ENCODE peak calls at places on chromosomes 4 and X, in eight cellular contexts. O is left ventricle myocardium inferior, U is tibial artery, N is heart right ventricle, B is BE2C, K is cardiac muscle cell, D is mucosa of descending colon, R is endothelial cell of umbilical vein. C is an unnamed sample. For H3K4me1 and H3K9me3, the result is how much of the 10 kb centered on the place peaks cover.

GRCh38 chrX:19761554-19762295 is 125.7 kb downstream of the SH3KBP1 start:
- DNase-seq in B (no peak), N (no peak), R (no peak), U (no peak), D (no peak), K (no peak), O (no peak), C (no peak)

GRCh38 chr4:8911311-8912088 is 39.9 kb upstream of the HMX1 start:
- DNase-seq in O (no peak), K (no peak), U (peak), B (no peak), R (no peak), N (no peak), D (no peak), C (no peak)

GRCh38 chrX:53256446-53257041 is 24.8 kb downstream of the IQSEC2 start:
- DNase-seq in B (no peak), N (no peak), O (no peak), R (no peak), D (no peak), U (no peak), K (no peak), C (no peak)

GRCh38 chr4:73669410-73670183 is 49.4 kb upstream of the RASSF6 start:
- DNase-seq in R (no peak), D (no peak), K (peak), U (no peak), O (no peak), B (no peak), N (no peak), C (no peak)

GRCh38 chr4:6778435-6778834 is 4.1 kb upstream of the KIAA0232 start:
- DNase-seq in K (no peak), R (no peak), O (no peak), D (no peak), B (no peak), U (no peak), N (no peak), C (no peak)

GRCh38 chr4:177485528-177485927 is 43.3 kb upstream of the AGA start:
- DNase-seq in O (no peak), N (no peak), U (no peak), D (no peak), B (no peak), K (peak), R (no peak), C (no peak)

GRCh38 chr4:52407545-52407944 is 251.6 kb downstream of the USP46 start:
- DNase-seq in N (no peak), U (no peak), K (no peak), D (no peak), R (peak), O (no peak), B (no peak), C (no peak)

GRCh38 chr4:182133033-182133432 is 110.2 kb upstream of the TENM3 start:
- DNase-seq in D (no peak), B (no peak), U (no peak), N (no peak), O (no peak), K (no peak), R (no peak), C (no peak)

GRCh38 chr4:15488658-15489470 is 19.2 kb downstream of the CC2D2A start:
- DNase-seq in O (no peak), N (no peak), R (no peak), U (no peak), K (peak), B (no peak), D (no peak), C (no peak)

GRCh38 chrX:131213400-131213799 is 75.7 kb downstream of the IGSF1 start:
- DNase-seq in U (no peak), B (no peak), K (no peak), N (no peak), D (no peak), R (no peak), O (no peak), C (no peak)

GRCh38 chrX:134764202-134764785 is 106.0 kb upstream of the PLAC1 start:
- DNase-seq in R (peak), K (peak), U (no peak), O (no peak), N (no peak), D (no peak), B (no peak), C (no peak)

GRCh38 chrX:102345916-102346315 is 93.9 kb downstream of the NXF2B start:
- DNase-seq in R (peak), D (peak), N (peak), B (peak), U (peak), K (peak), O (peak), C (no peak)

GRCh38 chr4:10456270-10457254 is 664 bp downstream of the ZNF518B start:
- DNase-seq in D (peak), O (peak), B (peak), N (peak), K (peak), R (peak), U (peak), C (no peak)

GRCh38 chr4:168531305-168531704 is 34.5 kb downstream of the PALLD start:
- DNase-seq in O (no peak), D (no peak), R (no peak), B (no peak), U (no peak), N (no peak), K (no peak), C (no peak)

GRCh38 chr4:141669501-141669900 is 33.1 kb downstream of the IL15 start:
- DNase-seq in B (no peak), K (no peak), N (no peak), U (no peak), D (no peak), O (no peak), R (no peak), C (no peak)

GRCh38 chr4:188305690-188306089 is 166.4 kb downstream of the TRIML1 start:
- DNase-seq in N (no peak), O (no peak), U (no peak), D (no peak), B (no peak), K (no peak), R (no peak), C (no peak)

GRCh38 chr4:25928956-25929336 is 14.9 kb downstream of the SMIM20 start:
- DNase-seq in D (no peak), O (no peak), R (peak), K (peak), N (no peak), U (no peak), B (no peak), C (no peak)

DNA sequence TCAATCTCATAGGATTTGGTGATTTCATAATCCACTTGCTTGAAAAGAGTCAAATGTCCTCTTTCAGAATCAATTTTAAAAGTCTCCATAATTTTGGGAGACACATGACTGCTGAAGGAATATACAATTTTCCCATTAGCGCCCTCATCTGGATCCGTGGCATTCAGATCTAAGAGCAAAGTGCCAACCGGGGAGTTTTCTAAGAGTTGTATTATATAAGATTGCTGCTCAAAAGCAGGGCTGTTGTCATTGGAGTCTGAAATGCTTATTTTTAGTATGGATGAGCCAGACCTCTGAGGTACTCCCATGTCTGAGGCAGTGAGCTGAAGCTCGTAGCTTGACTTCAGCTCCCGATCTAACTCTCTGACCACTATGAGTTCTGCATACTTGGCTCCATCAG is 1.2 kb downstream of the PCDH18 start:
- DNase-seq in O (no peak), B (peak), R (no peak), N (peak), U (no peak), D (no peak), K (peak), C (no peak)
- TF ChIP-seq CTCF in O (peak), B (peak), R (no peak), N (peak), U (peak), D (no peak), K (peak), C (peak)

DNA sequence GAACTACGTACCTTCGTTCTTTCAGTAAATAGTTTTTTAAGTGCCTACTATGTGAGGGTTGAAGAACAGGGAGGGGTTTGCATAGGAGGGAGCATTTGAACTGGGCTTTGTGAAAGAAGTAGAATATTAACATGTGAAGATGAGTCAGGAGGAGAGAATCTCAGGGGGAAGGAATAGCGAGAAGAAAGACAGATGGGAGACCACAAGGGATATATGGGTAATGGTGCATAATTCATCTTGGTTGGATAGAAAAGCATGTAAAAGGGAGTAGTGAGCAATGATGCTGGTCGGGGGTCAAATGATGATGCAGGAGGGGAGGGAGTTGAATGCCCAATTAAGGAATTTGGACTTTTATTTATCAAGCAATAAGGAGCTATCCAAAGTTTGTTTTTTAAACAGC is 52.7 kb downstream of the TMEM164 start:
- DNase-seq in D (no peak), B (no peak), U (no peak), R (no peak), O (no peak), N (no peak), K (no peak), C (no peak)
- H3K4me1 ChIP-seq in D (under half), B (under half), U (under half), R (under half), O (under half), N (under half), K (under half), C (under half)

GRCh38 chrX:155682834-155683233 is 70.1 kb upstream of the TMLHE start:
- DNase-seq in D (no peak), N (no peak), B (no peak), R (no peak), O (no peak), U (no peak), K (no peak), C (no peak)
- H3K9me3 ChIP-seq in D (under half), N (under half), B (under half), R (under half), O (under half), U (under half), K (under half), C (under half)

DNA sequence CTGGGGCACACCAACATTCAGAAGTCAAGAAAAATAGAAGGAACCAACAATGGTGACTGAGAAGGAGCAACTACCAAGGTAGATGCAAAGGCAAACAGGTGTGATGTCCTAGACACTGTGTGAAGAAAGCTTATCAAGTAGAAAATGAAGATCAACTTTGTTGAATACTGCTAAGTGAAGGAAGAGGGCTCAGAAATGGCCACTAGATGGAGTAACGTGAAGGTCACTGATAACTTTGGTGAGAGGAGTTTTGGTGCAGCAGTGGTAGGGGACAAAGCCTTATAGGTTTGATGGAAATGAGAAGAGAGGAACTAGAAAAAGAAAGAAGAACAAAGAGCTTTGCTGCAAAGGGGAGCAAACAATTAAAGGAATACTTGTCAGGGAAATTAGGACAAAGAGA is 23.5 kb downstream of the OTC start:
- DNase-seq in N (no peak), U (no peak), O (no peak), K (peak), B (peak), D (no peak), R (peak), C (no peak)
- TF ChIP-seq CTCF in N (peak), U (no peak), O (peak), K (peak), B (peak), D (peak), R (peak), C (peak)

DNA sequence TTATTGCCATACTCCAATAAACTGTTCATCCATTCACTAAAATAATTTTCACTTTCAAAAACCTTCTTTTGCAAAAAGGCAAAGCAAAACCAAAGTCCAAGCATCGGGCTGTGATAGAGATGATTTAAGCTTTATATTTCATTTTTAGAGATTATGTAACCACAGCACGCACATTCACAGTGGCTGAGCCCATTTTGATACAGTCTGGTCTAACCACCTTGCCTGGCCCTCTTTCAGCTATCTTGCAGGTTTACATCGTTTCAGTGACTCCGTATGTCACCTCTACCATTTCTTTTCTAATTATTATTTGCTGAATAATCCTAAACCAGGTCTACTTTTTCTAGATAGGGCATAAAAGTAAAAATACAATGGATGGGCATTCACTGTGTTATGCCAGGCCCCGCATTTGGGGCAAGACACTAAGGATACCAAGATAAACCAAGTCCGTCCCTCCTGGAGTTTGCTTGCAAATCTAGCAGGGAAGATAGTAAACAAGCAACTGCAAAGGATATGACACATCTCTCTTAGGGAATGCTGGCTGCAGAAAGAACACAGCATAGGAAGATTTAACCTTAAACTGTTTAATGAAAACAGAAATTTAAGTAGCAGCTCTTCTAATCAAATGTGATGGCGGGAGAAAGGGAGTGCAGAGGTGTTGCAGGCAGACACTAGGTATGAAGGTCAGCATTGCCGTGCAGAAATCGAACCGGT is 1.7 kb downstream of the CASP3 start:
- DNase-seq in R (peak), O (no peak), K (peak), D (no peak), B (no peak), N (no peak), U (no peak), C (no peak)
- H3K4me1 ChIP-seq in R (half or more), O (half or more), K (under half), D (under half), B (under half), N (half or more), U (half or more), C (half or more)

GRCh38 chr4:96729641-96730040 is 889.7 kb downstream of the PDHA2 start:
- DNase-seq in U (no peak), R (peak), D (no peak), N (no peak), B (no peak), K (peak), O (no peak), C (no peak)
- H3K9me3 ChIP-seq in U (under half), R (under half), D (under half), N (under half), B (under half), K (under half), O (under half), C (under half)

GRCh38 chr4:20679946-20680345 is 20.3 kb upstream of the PACRGL start:
- DNase-seq in K (no peak), N (no peak), B (no peak), U (no peak), O (no peak), D (no peak), R (no peak), C (no peak)

GRCh38 chr4:20687894-20688293 is 12.4 kb upstream of the PACRGL start:
- DNase-seq in B (no peak), N (no peak), U (no peak), O (no peak), R (no peak), K (peak), D (no peak), C (no peak)

GRCh38 chr4:20681263-20681662 is 19.0 kb upstream of the PACRGL start:
- DNase-seq in K (no peak), U (no peak), R (no peak), D (no peak), N (no peak), B (no peak), O (no peak), C (no peak)

GRCh38 chr4:20682853-20683252 is 17.4 kb upstream of the PACRGL start:
- DNase-seq in O (no peak), D (no peak), B (no peak), N (no peak), U (no peak), K (no peak), R (no peak), C (no peak)

GRCh38 chr4:20684852-20685763 is 15.2 kb upstream of the PACRGL start:
- DNase-seq in K (peak), N (no peak), O (no peak), B (no peak), D (no peak), R (peak), U (no peak), C (no peak)
- TF ChIP-seq CTCF in K (peak), N (peak), O (peak), B (peak), D (peak), R (peak), U (peak), C (peak)

C was measured in esophagus squamous epithelium.